ENCODE peak calls at places on chromosome 6, in four cellular contexts. One of them, this sample, is unnamed.

GRCh38 chr6:22062807-22063408 is 233.9 kb downstream of the PRL start:
- DNase-seq in fibroblast of lung: no peak
- DNase-seq in lower lobe of right lung: peak
- DNase-seq in cardiac fibroblast: no peak
- DNase-seq in this sample: no peak

GRCh38 chr6:35091353-35092083 is 49.6 kb downstream of the TCP11 start:
- DNase-seq in fibroblast of lung: peak
- DNase-seq in lower lobe of right lung: no peak
- DNase-seq in cardiac fibroblast: no peak
- DNase-seq in this sample: no peak

GRCh38 chr6:35725721-35726438 is 11.0 kb upstream of the ARMC12 start:
- DNase-seq in fibroblast of lung: peak
- DNase-seq in lower lobe of right lung: peak
- DNase-seq in cardiac fibroblast: peak
- DNase-seq in this sample: peak

GRCh38 chr6:36119927-36120477 is 10.3 kb upstream of the MAPK13 start:
- DNase-seq in fibroblast of lung: no peak
- DNase-seq in lower lobe of right lung: no peak
- DNase-seq in cardiac fibroblast: no peak
- DNase-seq in this sample: no peak

GRCh38 chr6:4021862-4022715 is 56.8 kb downstream of the FAM217A start:
- DNase-seq in fibroblast of lung: no peak
- DNase-seq in lower lobe of right lung: no peak
- DNase-seq in cardiac fibroblast: peak
- DNase-seq in this sample: peak

GRCh38 chr6:37882724-37883413 is 63.3 kb downstream of the ZFAND3 start:
- DNase-seq in fibroblast of lung: peak
- DNase-seq in lower lobe of right lung: no peak
- DNase-seq in cardiac fibroblast: peak
- DNase-seq in this sample: peak

GRCh38 chr6:81465859-81466258 is 286.6 kb downstream of the TENT5A start:
- DNase-seq in fibroblast of lung: peak
- DNase-seq in lower lobe of right lung: no peak
- DNase-seq in cardiac fibroblast: peak
- DNase-seq in this sample: peak

GRCh38 chr6:104606361-104606760 is 253.4 kb downstream of the HACE1 start:
- DNase-seq in fibroblast of lung: no peak
- DNase-seq in lower lobe of right lung: no peak
- DNase-seq in cardiac fibroblast: no peak
- DNase-seq in this sample: no peak

GRCh38 chr6:121925024-121925423 is 474.4 kb upstream of the HSF2 start:
- DNase-seq in fibroblast of lung: no peak
- DNase-seq in lower lobe of right lung: no peak
- DNase-seq in cardiac fibroblast: no peak
- DNase-seq in this sample: peak

GRCh38 chr6:87918461-87918941 is 129.1 kb upstream of the SPACA1 start:
- DNase-seq in fibroblast of lung: no peak
- DNase-seq in lower lobe of right lung: no peak
- DNase-seq in cardiac fibroblast: no peak
- DNase-seq in this sample: no peak

GRCh38 chr6:157063935-157064322 is 259.4 kb downstream of the TMEM242 start:
- DNase-seq in fibroblast of lung: no peak
- DNase-seq in lower lobe of right lung: no peak
- DNase-seq in cardiac fibroblast: no peak
- DNase-seq in this sample: no peak

GRCh38 chr6:3750324-3751018 is 1.0 kb downstream of the PXDC1 start:
- DNase-seq in fibroblast of lung: peak
- DNase-seq in lower lobe of right lung: peak
- DNase-seq in cardiac fibroblast: peak
- DNase-seq in this sample: peak

GRCh38 chr6:38391206-38391908 is 248.4 kb downstream of the BTBD9 start:
- DNase-seq in fibroblast of lung: no peak
- DNase-seq in lower lobe of right lung: no peak
- DNase-seq in cardiac fibroblast: peak
- DNase-seq in this sample: peak

GRCh38 chr6:79810153-79810806 is 137.1 kb downstream of the ELOVL4 start:
- DNase-seq in fibroblast of lung: no peak
- DNase-seq in lower lobe of right lung: no peak
- DNase-seq in cardiac fibroblast: no peak
- DNase-seq in this sample: peak

DNA sequence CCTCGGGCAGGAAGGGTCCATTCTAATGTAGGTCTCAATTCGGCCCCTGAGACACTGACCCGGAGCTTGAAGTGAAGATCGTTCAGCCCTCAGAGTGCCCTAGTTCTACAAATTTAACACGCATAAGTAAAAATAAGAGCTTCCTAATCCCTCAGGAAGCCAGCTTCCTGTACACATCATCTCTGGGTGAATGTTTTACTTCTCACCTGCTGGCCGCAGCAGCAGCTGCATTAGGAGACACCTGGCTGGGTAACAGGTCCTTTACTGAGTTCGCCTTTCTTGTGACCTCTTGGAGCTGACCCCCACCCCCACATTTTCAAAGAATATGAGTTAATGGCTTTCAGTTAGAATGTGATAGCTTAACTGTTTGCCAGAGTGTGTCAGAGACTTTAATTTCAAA is 165.0 kb downstream of the SMOC2 start:
- DNase-seq in fibroblast of lung: no peak
- DNase-seq in lower lobe of right lung: no peak
- DNase-seq in cardiac fibroblast: no peak
- DNase-seq in this sample: no peak
- TF ChIP-seq CTCF in fibroblast of lung: no peak
- TF ChIP-seq CTCF in lower lobe of right lung: no peak
- TF ChIP-seq CTCF in cardiac fibroblast: no peak
- TF ChIP-seq CTCF in this sample: no peak

GRCh38 chr6:130967502-130968469 is 95.3 kb downstream of the EPB41L2 start:
- DNase-seq in fibroblast of lung: peak
- DNase-seq in lower lobe of right lung: no peak
- DNase-seq in cardiac fibroblast: peak
- DNase-seq in this sample: no peak

GRCh38 chr6:130969807-130970491 is 93.1 kb downstream of the EPB41L2 start:
- DNase-seq in fibroblast of lung: peak
- DNase-seq in lower lobe of right lung: no peak
- DNase-seq in cardiac fibroblast: peak
- DNase-seq in this sample: peak

GRCh38 chr6:130970839-130971410 is 92.1 kb downstream of the EPB41L2 start:
- DNase-seq in fibroblast of lung: no peak
- DNase-seq in lower lobe of right lung: no peak
- DNase-seq in cardiac fibroblast: no peak
- DNase-seq in this sample: no peak

GRCh38 chr6:130966581-130966980 is 96.5 kb downstream of the EPB41L2 start:
- DNase-seq in fibroblast of lung: no peak
- DNase-seq in lower lobe of right lung: no peak
- DNase-seq in cardiac fibroblast: no peak
- DNase-seq in this sample: no peak

GRCh38 chr6:130968486-130968885 is 94.6 kb downstream of the EPB41L2 start:
- DNase-seq in fibroblast of lung: no peak
- DNase-seq in lower lobe of right lung: no peak
- DNase-seq in cardiac fibroblast: peak
- DNase-seq in this sample: no peak
- H3K4me3 ChIP-seq in fibroblast of lung: peak
- H3K4me3 ChIP-seq in lower lobe of right lung: peak
- H3K4me3 ChIP-seq in cardiac fibroblast: no peak
- H3K4me3 ChIP-seq in this sample: no peak

GRCh38 chr6:10383312-10384063 is 31.4 kb downstream of the TFAP2A start:
- DNase-seq in fibroblast of lung: no peak
- DNase-seq in lower lobe of right lung: no peak
- DNase-seq in cardiac fibroblast: no peak
- DNase-seq in this sample: no peak

GRCh38 chr6:10382728-10383127 is 32.1 kb downstream of the TFAP2A start:
- DNase-seq in fibroblast of lung: no peak
- DNase-seq in lower lobe of right lung: no peak
- DNase-seq in cardiac fibroblast: no peak
- DNase-seq in this sample: no peak

GRCh38 chr6:10381830-10382208 is 33.1 kb downstream of the TFAP2A start:
- DNase-seq in fibroblast of lung: no peak
- DNase-seq in lower lobe of right lung: no peak
- DNase-seq in cardiac fibroblast: no peak
- DNase-seq in this sample: no peak

GRCh38 chr6:10382322-10382721 is 32.6 kb downstream of the TFAP2A start:
- DNase-seq in fibroblast of lung: no peak
- DNase-seq in lower lobe of right lung: no peak
- DNase-seq in cardiac fibroblast: no peak
- DNase-seq in this sample: no peak

DNA sequence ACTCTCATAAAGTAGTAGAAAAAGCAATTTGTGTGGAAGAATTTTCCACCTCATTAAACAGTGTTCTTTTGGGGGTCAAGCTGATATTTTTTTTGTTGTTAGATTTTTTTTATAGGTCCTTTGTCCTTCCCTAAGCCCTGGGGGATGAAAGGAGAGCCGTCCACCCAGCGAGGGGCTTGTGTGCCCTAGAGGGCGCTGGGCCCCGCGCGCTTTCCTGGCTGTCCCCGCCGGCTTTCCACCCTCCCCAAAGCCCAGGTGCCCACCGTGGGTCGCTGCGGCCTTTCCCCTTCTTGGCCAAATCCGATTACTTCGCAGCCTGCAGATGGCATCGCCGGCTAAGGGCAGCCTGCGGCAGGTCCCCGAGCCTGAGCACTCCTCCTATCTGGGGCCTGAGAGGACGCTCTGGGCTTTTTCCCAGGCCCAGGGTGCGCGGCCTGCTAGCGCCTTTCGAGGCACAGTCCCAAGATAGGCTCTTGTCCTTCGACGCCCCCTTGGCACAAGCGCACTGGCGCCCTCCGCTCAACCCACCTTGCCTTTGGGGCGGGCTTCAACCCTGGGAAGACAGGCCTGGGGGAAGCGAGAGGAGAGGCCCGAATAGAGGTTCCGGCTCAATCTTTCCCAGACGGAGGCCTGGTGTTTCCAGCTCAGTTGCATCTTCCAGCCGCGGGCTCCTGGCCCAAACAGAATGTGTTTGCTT is 33.6 kb downstream of the TFAP2A start:
- DNase-seq in fibroblast of lung: no peak
- DNase-seq in lower lobe of right lung: no peak
- DNase-seq in cardiac fibroblast: no peak
- DNase-seq in this sample: no peak
- TF ChIP-seq CTCF in fibroblast of lung: no peak
- TF ChIP-seq CTCF in lower lobe of right lung: no peak
- TF ChIP-seq CTCF in cardiac fibroblast: no peak
- TF ChIP-seq CTCF in this sample: no peak

DNA sequence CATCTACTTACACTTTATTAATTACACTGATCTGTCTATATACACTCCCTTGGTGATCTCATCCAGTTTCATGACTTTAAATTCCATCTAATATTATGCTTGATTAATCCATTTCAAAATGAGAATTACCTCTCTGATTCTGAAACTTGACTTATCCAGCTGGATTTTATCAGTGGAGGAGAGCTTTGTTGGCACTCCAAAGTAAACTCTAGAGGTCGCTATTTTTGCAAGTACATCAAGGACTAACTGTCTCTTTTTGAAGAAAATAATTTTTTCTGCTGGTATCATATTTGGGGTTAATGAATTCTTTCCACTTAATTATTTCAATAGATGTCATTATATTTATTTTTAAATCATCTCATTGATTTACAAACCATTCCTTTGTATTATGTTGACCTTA is 630.3 kb upstream of the MAN1A1 start:
- DNase-seq in fibroblast of lung: peak
- DNase-seq in lower lobe of right lung: no peak
- DNase-seq in cardiac fibroblast: peak
- DNase-seq in this sample: peak
- H3K4me3 ChIP-seq in fibroblast of lung: no peak
- H3K4me3 ChIP-seq in lower lobe of right lung: no peak
- H3K4me3 ChIP-seq in cardiac fibroblast: no peak
- H3K4me3 ChIP-seq in this sample: no peak

GRCh38 chr6:26217714-26218075 is 130.5 kb downstream of the HFE start:
- DNase-seq in fibroblast of lung: peak
- DNase-seq in lower lobe of right lung: no peak
- DNase-seq in cardiac fibroblast: peak
- DNase-seq in this sample: peak

GRCh38 chr6:26218824-26219223 is 131.6 kb downstream of the HFE start:
- DNase-seq in fibroblast of lung: no peak
- DNase-seq in lower lobe of right lung: no peak
- DNase-seq in cardiac fibroblast: no peak
- DNase-seq in this sample: no peak

GRCh38 chr6:26216015-26216885 is 129.0 kb downstream of the HFE start:
- DNase-seq in fibroblast of lung: peak
- DNase-seq in lower lobe of right lung: no peak
- DNase-seq in cardiac fibroblast: peak
- DNase-seq in this sample: peak

GRCh38 chr6:26215200-26216014 is 128.2 kb downstream of the HFE start:
- DNase-seq in fibroblast of lung: peak
- DNase-seq in lower lobe of right lung: no peak
- DNase-seq in cardiac fibroblast: peak
- DNase-seq in this sample: peak

GRCh38 chr6:26216886-26217713 is 129.9 kb downstream of the HFE start:
- DNase-seq in fibroblast of lung: peak
- DNase-seq in lower lobe of right lung: peak
- DNase-seq in cardiac fibroblast: peak
- DNase-seq in this sample: peak
- TF ChIP-seq CTCF in fibroblast of lung: peak
- TF ChIP-seq CTCF in lower lobe of right lung: peak
- TF ChIP-seq CTCF in cardiac fibroblast: peak
- TF ChIP-seq CTCF in this sample: peak